ENCODE peak calls at places on chromosomes 11 and 22, in five cellular contexts. One of them, this sample, is unnamed.

GRCh38 chr11:59614277-59615131 is 1.1 kb downstream of the OSBP start:
- DNase-seq in PC-9: no peak
- DNase-seq in keratinocyte: no peak
- DNase-seq in fibroblast of lung: no peak
- DNase-seq in colonic mucosa: no peak
- DNase-seq in this sample: no peak

GRCh38 chr11:106012744-106013143 is 9.3 kb downstream of the MSANTD4 start:
- DNase-seq in PC-9: no peak
- DNase-seq in keratinocyte: no peak
- DNase-seq in colonic mucosa: no peak
- DNase-seq in fibroblast of lung: peak
- DNase-seq in this sample: no peak

GRCh38 chr11:289706-290620 is 1.0 kb downstream of the PGGHG start:
- DNase-seq in PC-9: no peak
- DNase-seq in keratinocyte: no peak
- DNase-seq in colonic mucosa: no peak
- DNase-seq in fibroblast of lung: no peak
- DNase-seq in this sample: no peak

GRCh38 chr11:122423283-122423682 is 232.2 kb upstream of the UBASH3B start:
- DNase-seq in keratinocyte: no peak
- DNase-seq in PC-9: no peak
- DNase-seq in colonic mucosa: no peak
- DNase-seq in fibroblast of lung: no peak
- DNase-seq in this sample: no peak

GRCh38 chr11:16612801-16613400 is 125.5 kb upstream of the C11orf58 start:
- DNase-seq in colonic mucosa: no peak
- DNase-seq in keratinocyte: no peak
- DNase-seq in PC-9: no peak
- DNase-seq in fibroblast of lung: peak
- DNase-seq in this sample: no peak

GRCh38 chr11:68037481-68038225 is 1.2 kb upstream of the TCIRG1 start:
- DNase-seq in keratinocyte: no peak
- DNase-seq in colonic mucosa: no peak
- DNase-seq in fibroblast of lung: no peak
- DNase-seq in PC-9: no peak
- DNase-seq in this sample: no peak

GRCh38 chr11:100515087-100515486 is 172.0 kb upstream of the ARHGAP42 start:
- DNase-seq in colonic mucosa: no peak
- DNase-seq in keratinocyte: peak
- DNase-seq in fibroblast of lung: peak
- DNase-seq in PC-9: peak
- DNase-seq in this sample: no peak

GRCh38 chr11:35337136-35337918 is 82.0 kb downstream of the SLC1A2 start:
- DNase-seq in keratinocyte: peak
- DNase-seq in colonic mucosa: no peak
- DNase-seq in fibroblast of lung: peak
- DNase-seq in PC-9: peak
- DNase-seq in this sample: peak

GRCh38 chr11:11152877-11153276 is 200.2 kb downstream of the CSNK2A3 start:
- DNase-seq in fibroblast of lung: no peak
- DNase-seq in PC-9: no peak
- DNase-seq in colonic mucosa: no peak
- DNase-seq in keratinocyte: no peak
- DNase-seq in this sample: no peak

GRCh38 chr22:17842386-17842785 is 68.1 kb upstream of the BID start:
- DNase-seq in keratinocyte: no peak
- DNase-seq in PC-9: no peak
- DNase-seq in fibroblast of lung: no peak
- DNase-seq in colonic mucosa: no peak
- DNase-seq in this sample: no peak

GRCh38 chr11:97567801-97568200 is 1178.0 kb downstream of the JRKL start:
- DNase-seq in colonic mucosa: no peak
- DNase-seq in fibroblast of lung: peak
- DNase-seq in keratinocyte: no peak
- DNase-seq in PC-9: no peak
- DNase-seq in this sample: no peak

GRCh38 chr11:32068134-32068533 is 22.7 kb upstream of the RCN1 start:
- DNase-seq in fibroblast of lung: peak
- DNase-seq in colonic mucosa: no peak
- DNase-seq in keratinocyte: no peak
- DNase-seq in PC-9: no peak
- DNase-seq in this sample: no peak

GRCh38 chr11:35045219-35045819 is 93.7 kb upstream of the CD44 start:
- DNase-seq in keratinocyte: no peak
- DNase-seq in PC-9: no peak
- DNase-seq in colonic mucosa: no peak
- DNase-seq in fibroblast of lung: no peak
- DNase-seq in this sample: no peak

GRCh38 chr22:23696326-23696851 is 5.6 kb downstream of the RGL4 start:
- DNase-seq in PC-9: no peak
- DNase-seq in fibroblast of lung: peak
- DNase-seq in keratinocyte: no peak
- DNase-seq in colonic mucosa: no peak
- DNase-seq in this sample: no peak

GRCh38 chr11:108960498-108960897 is 295.6 kb downstream of the DDX10 start:
- DNase-seq in fibroblast of lung: no peak
- DNase-seq in keratinocyte: no peak
- DNase-seq in PC-9: no peak
- DNase-seq in colonic mucosa: no peak
- DNase-seq in this sample: no peak

GRCh38 chr11:108959874-108960273 is 295.0 kb downstream of the DDX10 start:
- DNase-seq in keratinocyte: no peak
- DNase-seq in colonic mucosa: no peak
- DNase-seq in fibroblast of lung: no peak
- DNase-seq in PC-9: no peak
- DNase-seq in this sample: no peak

GRCh38 chr11:108959124-108959761 is 294.4 kb downstream of the DDX10 start:
- DNase-seq in fibroblast of lung: peak
- DNase-seq in PC-9: peak
- DNase-seq in keratinocyte: no peak
- DNase-seq in colonic mucosa: no peak
- DNase-seq in this sample: no peak

GRCh38 chr11:108961095-108961494 is 296.2 kb downstream of the DDX10 start:
- DNase-seq in PC-9: no peak
- DNase-seq in fibroblast of lung: no peak
- DNase-seq in colonic mucosa: no peak
- DNase-seq in keratinocyte: no peak
- DNase-seq in this sample: no peak

GRCh38 chr11:108958446-108959123 is 293.7 kb downstream of the DDX10 start:
- DNase-seq in fibroblast of lung: peak
- DNase-seq in keratinocyte: no peak
- DNase-seq in PC-9: peak
- DNase-seq in colonic mucosa: no peak
- DNase-seq in this sample: no peak
- TF ChIP-seq CTCF in fibroblast of lung: no peak
- TF ChIP-seq CTCF in keratinocyte: no peak
- TF ChIP-seq CTCF in PC-9: no peak
- TF ChIP-seq CTCF in colonic mucosa: no peak
- TF ChIP-seq CTCF in this sample: no peak

GRCh38 chr22:49513358-49513851 is 314.3 kb downstream of the BRD1 start:
- DNase-seq in colonic mucosa: no peak
- DNase-seq in keratinocyte: no peak
- DNase-seq in fibroblast of lung: no peak
- DNase-seq in PC-9: no peak
- DNase-seq in this sample: no peak
- H3K4me3 ChIP-seq in colonic mucosa: no peak
- H3K4me3 ChIP-seq in keratinocyte: no peak
- H3K4me3 ChIP-seq in fibroblast of lung: no peak
- H3K4me3 ChIP-seq in PC-9: no peak
- H3K4me3 ChIP-seq in this sample: no peak

DNA sequence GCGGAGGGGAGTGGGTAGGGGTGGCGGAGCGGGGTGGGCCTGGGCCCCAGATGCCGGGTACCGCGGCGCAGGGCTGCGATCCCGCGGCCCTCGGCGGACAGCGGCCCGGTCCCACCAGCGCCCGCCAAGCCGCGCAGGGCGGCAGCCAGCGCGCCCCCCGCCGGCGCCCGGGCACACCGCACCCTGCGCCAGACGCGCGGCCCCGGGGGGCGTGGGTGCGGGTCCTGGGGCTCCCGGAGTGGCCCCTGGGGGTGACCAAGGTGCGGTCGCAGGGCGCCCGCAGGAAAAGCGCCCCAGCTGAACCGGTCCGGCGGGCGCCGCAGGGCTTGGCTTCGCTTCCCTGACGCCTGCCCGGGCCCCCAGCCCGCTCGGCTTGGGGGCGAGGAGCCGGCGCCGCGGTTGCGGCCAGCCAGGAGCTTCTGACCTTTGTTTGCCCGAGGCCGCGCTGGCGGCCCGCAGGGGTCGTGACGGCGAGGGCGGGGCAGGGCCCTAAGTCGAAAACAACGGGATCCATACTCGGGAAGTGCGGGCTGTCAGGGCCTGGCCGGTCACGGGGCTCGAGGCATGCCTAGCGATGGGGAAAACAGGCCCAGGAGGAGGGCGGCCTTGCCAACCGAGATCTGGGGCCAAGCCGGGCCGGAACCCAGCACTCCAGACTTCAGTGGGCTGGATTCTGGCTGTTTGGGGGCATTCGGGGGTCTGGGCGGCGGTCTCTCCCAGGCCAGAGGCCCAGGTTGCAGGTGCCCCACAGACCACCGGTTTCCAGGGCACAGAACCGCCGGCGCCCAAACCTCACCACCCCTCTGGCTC is 581 bp upstream of the AP5B1 start:
- DNase-seq in PC-9: peak
- DNase-seq in fibroblast of lung: no peak
- DNase-seq in keratinocyte: no peak
- DNase-seq in colonic mucosa: peak
- DNase-seq in this sample: no peak
- TF ChIP-seq CTCF in PC-9: no peak
- TF ChIP-seq CTCF in fibroblast of lung: no peak
- TF ChIP-seq CTCF in keratinocyte: no peak
- TF ChIP-seq CTCF in colonic mucosa: no peak
- TF ChIP-seq CTCF in this sample: no peak

DNA sequence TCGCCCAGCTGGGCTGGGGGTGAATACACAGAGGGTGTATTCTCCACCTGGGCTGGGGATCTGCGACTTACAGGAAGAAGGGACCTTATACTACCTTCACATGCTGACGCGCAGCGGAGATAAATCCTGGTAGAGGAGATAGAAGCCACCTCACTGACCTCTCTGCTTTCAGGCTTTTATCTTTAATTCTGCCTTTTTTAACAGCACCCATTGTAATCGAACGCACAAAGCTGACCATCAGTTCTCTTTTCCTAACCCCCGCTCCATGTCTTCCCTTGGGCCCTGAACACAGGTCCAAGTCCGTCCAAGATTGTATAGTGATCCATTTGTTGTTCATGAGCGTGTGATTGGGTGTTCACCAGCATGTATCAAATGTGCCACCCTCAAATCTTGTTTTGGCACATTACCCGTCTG is 664 bp upstream of the LAMTOR1 start:
- DNase-seq in PC-9: no peak
- DNase-seq in colonic mucosa: no peak
- DNase-seq in fibroblast of lung: no peak
- DNase-seq in keratinocyte: no peak
- DNase-seq in this sample: no peak
- H3K4me3 ChIP-seq in PC-9: peak
- H3K4me3 ChIP-seq in colonic mucosa: peak
- H3K4me3 ChIP-seq in fibroblast of lung: peak
- H3K4me3 ChIP-seq in keratinocyte: peak
- H3K4me3 ChIP-seq in this sample: peak

GRCh38 chr11:14414470-14415461 is 55.8 kb upstream of the RRAS2 start:
- DNase-seq in fibroblast of lung: peak
- DNase-seq in PC-9: peak
- DNase-seq in keratinocyte: no peak
- DNase-seq in colonic mucosa: no peak
- DNase-seq in this sample: no peak
- TF ChIP-seq CTCF in fibroblast of lung: no peak
- TF ChIP-seq CTCF in PC-9: no peak
- TF ChIP-seq CTCF in keratinocyte: peak
- TF ChIP-seq CTCF in colonic mucosa: no peak
- TF ChIP-seq CTCF in this sample: no peak

GRCh38 chr22:49855491-49855911 is 1.9 kb downstream of the ZBED4 start:
- DNase-seq in colonic mucosa: peak
- DNase-seq in keratinocyte: no peak
- DNase-seq in PC-9: peak
- DNase-seq in fibroblast of lung: peak
- DNase-seq in this sample: no peak
- H3K4me3 ChIP-seq in colonic mucosa: peak
- H3K4me3 ChIP-seq in keratinocyte: peak
- H3K4me3 ChIP-seq in PC-9: peak
- H3K4me3 ChIP-seq in fibroblast of lung: peak
- H3K4me3 ChIP-seq in this sample: peak

DNA sequence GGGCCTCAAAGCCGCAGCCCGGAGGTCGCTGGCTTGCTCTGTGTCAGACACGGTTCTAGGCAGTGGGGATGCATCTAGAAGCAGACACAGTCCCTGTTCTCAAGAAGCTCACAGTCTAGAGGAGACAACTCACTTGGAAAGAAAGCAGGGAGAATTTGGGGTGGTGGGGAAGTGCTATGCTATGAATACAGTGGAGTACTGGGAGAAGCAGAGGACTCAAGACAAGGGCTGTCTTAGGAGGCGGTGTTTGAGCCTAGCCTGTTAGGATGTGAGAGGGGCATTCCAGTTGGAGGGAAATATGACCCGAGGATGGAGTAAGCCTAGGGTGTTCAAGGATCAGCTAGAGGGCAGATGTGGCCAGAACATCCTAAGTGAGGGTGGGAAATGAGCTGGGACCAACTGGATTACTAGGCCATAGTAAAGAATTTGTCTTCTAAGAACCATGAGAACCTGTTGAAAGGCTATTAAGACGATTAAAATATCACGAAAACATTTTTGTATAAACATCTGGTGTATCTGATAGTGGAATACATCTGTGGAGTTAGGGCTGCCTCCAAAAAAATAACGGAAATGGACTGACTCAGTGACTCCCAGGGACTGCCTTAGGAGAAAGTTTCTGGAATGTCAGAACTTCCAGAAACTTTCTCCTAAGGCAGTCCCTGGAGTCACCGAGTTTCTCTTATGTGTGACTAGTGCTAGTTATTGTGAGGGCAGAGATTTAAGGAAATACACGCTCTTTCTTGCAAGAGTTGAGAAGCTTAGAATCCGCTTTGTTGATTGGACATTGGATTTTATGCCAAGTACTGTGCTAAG is 1.1 kb upstream of the PITPNB start:
- DNase-seq in PC-9: no peak
- DNase-seq in keratinocyte: no peak
- DNase-seq in colonic mucosa: peak
- DNase-seq in fibroblast of lung: peak
- DNase-seq in this sample: peak
- TF ChIP-seq CTCF in PC-9: no peak
- TF ChIP-seq CTCF in keratinocyte: no peak
- TF ChIP-seq CTCF in colonic mucosa: no peak
- TF ChIP-seq CTCF in fibroblast of lung: no peak
- TF ChIP-seq CTCF in this sample: no peak

GRCh38 chr22:46038516-46039430 is 61.8 kb upstream of the WNT7B start:
- DNase-seq in PC-9: no peak
- DNase-seq in colonic mucosa: peak
- DNase-seq in keratinocyte: no peak
- DNase-seq in fibroblast of lung: no peak
- DNase-seq in this sample: no peak
- H3K4me3 ChIP-seq in PC-9: no peak
- H3K4me3 ChIP-seq in colonic mucosa: no peak
- H3K4me3 ChIP-seq in keratinocyte: peak
- H3K4me3 ChIP-seq in fibroblast of lung: no peak
- H3K4me3 ChIP-seq in this sample: no peak

This sample was measured in retinal pigment epithelial cell.